ENCODE peak calls at places on chromosome 16, in five cellular contexts. E is IMR-90, I is neuronal stem cell, R is H9, Z is H1. O is an unnamed sample.

GRCh38 chr16:23504076-23504452 is 6.2 kb downstream of the GGA2 start:
- DNase-seq in R (no peak), Z (no peak), E (peak; percentile 16), I (no peak), O (no peak)

GRCh38 chr16:1809281-1809801 is 15.8 kb upstream of the IGFALS start:
- DNase-seq in Z (no peak), E (no peak), R (peak; percentile 90), I (no peak), O (no peak)

GRCh38 chr16:72013389-72013788 is 4.8 kb downstream of the DHODH start:
- DNase-seq in I (no peak), Z (no peak), E (peak; percentile 5), R (no peak), O (no peak)

GRCh38 chr16:21703156-21703555 is 39.4 kb downstream of the OTOA start:
- DNase-seq in Z (no peak), E (no peak), R (no peak), I (no peak), O (no peak)

GRCh38 chr16:71273384-71273783 is 15.8 kb downstream of the CMTR2 start:
- DNase-seq in I (no peak), Z (no peak), E (no peak), R (no peak), O (no peak)

GRCh38 chr16:50614956-50615727 is 66.0 kb downstream of the SNX20 start:
- DNase-seq in R (no peak), Z (no peak), I (no peak), E (no peak), O (no peak)

GRCh38 chr16:59887856-59888255 is 1153.7 kb upstream of the GOT2 start:
- DNase-seq in I (no peak), E (no peak), Z (no peak), R (no peak), O (no peak)

GRCh38 chr16:10992797-10993196 is 48.4 kb downstream of the CLEC16A start:
- DNase-seq in R (peak; percentile 50), I (no peak), Z (no peak), E (peak; percentile 93), O (peak; percentile 92)

GRCh38 chr16:82609140-82609539 is 17.6 kb upstream of the CDH13 start:
- DNase-seq in Z (no peak), R (no peak), E (no peak), I (no peak), O (no peak)

GRCh38 chr16:67021321-67021720 is 7.6 kb upstream of the CBFB start:
- DNase-seq in I (no peak), E (no peak), Z (no peak), R (no peak), O (no peak)

GRCh38 chr16:59021751-59022150 is 287.6 kb upstream of the GOT2 start:
- DNase-seq in I (no peak), Z (no peak), E (peak; percentile 32), R (no peak), O (peak; percentile 7)

GRCh38 chr16:51146256-51146924 is 4.7 kb downstream of the SALL1 start:
- DNase-seq in I (no peak), R (no peak), E (peak; percentile 75), Z (peak; percentile 33), O (peak; percentile 85)

GRCh38 chr16:57762365-57763289 is 27.1 kb downstream of the KATNB1 start:
- DNase-seq in I (no peak), R (no peak), Z (no peak), E (no peak), O (no peak)

GRCh38 chr16:89288966-89289365 is 71.5 kb downstream of the ZNF778 start:
- DNase-seq in R (no peak), I (no peak), E (no peak), Z (no peak), O (no peak)

GRCh38 chr16:89179656-89180315 is 8.2 kb downstream of the CDH15 start:
- DNase-seq in E (no peak), I (no peak), Z (peak; percentile 41), R (no peak), O (no peak)

GRCh38 chr16:1964046-1964505 is 550 bp downstream of the RPS2 start:
- DNase-seq in I (no peak), Z (no peak), R (no peak), E (no peak), O (peak; percentile 57)

GRCh38 chr16:89493776-89494175 is 3.4 kb upstream of the ANKRD11 start:
- DNase-seq in R (no peak), Z (no peak), E (no peak), I (no peak), O (no peak)

GRCh38 chr16:88454315-88455057 is 1.4 kb downstream of the ZFPM1 start:
- DNase-seq in E (no peak), I (no peak), R (no peak), Z (peak; percentile 61), O (no peak)

GRCh38 chr16:68235882-68236803 is at the start of gene ESRP2:
- DNase-seq in I (no peak), R (peak; percentile 89), E (no peak), Z (peak; percentile 89), O (no peak)

GRCh38 chr16:50478021-50478772 is 70.0 kb upstream of the NKD1 start:
- DNase-seq in E (no peak), R (no peak), I (no peak), Z (no peak), O (no peak)

GRCh38 chr16:89011909-89012621 is 35.1 kb upstream of the CBFA2T3 start:
- DNase-seq in I (no peak), R (no peak), E (no peak), Z (no peak), O (no peak)

GRCh38 chr16:47035436-47035835 is 62.0 kb upstream of the DNAJA2 start:
- DNase-seq in E (no peak), I (no peak), Z (no peak), R (no peak), O (no peak)

GRCh38 chr16:23045025-23045424 is 104.2 kb downstream of the USP31 start:
- DNase-seq in Z (no peak), I (no peak), R (no peak), E (no peak), O (no peak)

DNA sequence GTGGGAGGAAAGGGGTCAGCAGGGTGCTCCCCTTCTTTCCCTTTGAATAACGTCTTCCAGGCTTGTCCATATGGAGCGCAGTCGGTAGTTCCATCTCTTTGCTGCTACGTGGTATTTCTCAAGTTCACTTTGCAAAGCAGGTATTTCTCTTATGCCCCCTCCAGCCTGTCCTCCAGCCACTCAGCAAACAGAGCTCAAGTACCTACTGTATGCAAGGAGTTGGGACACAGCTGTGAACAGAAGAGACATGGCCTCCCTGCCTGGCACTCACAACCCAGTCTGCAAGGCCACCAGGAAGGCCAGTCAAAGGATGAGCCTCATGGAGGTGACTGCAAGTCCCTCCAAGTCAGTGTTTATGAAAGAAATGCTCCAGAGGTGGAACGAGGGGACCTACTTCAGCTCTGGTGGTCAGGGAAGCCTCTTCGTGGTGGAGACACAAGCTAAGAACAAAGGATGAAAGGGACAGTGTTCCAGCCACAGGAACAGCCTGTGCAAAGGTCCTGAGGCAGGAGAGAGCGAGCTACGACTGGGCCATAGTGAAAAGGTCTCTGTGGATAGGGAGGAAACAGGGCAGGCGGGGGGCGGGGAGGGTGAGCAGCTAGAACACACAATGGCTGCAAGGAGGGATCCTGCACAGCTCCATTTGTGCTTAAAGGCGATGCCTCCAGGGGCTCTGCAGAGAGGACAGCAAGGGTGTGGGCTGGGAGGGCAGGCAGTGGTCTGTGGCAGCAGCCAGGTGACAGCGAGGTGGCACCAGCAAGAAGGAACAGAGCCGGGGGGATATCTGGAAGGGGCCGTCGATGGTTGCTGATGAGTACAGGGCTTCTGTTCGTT is 32.6 kb downstream of the PPL start:
- DNase-seq in Z (no peak), I (no peak), E (no peak), R (no peak), O (no peak)
- H2BK15ac ChIP-seq in Z (no peak overlapping the region), I (no peak overlapping the region), E (no peak overlapping the region), R (no peak overlapping the region), O (no peak overlapping the region)

GRCh38 chr16:20002936-20003335 is 70.8 kb downstream of the GPR139 start:
- DNase-seq in E (no peak), I (no peak), Z (no peak), R (no peak), O (no peak)

GRCh38 chr16:20001856-20002707 is 71.6 kb downstream of the GPR139 start:
- DNase-seq in R (no peak), E (no peak), Z (no peak), I (no peak), O (no peak)

GRCh38 chr16:20004931-20005330 is 68.8 kb downstream of the GPR139 start:
- DNase-seq in I (no peak), Z (no peak), R (peak; percentile 50), E (no peak), O (no peak)
- H3K14ac ChIP-seq in I (no peak overlapping the region), Z (no peak overlapping the region), R (no peak overlapping the region), E (no peak overlapping the region), O (no peak overlapping the region)

GRCh38 chr16:30355144-30355953 is at the start of gene CD2BP2:
- DNase-seq in Z (peak; percentile 92), E (peak; percentile 100), R (peak; percentile 98), I (peak; percentile 99), O (peak; percentile 100)

GRCh38 chr16:30357085-30357714 is 2.1 kb upstream of the CD2BP2 start:
- DNase-seq in Z (no peak), R (no peak), E (peak; percentile 20), I (no peak), O (no peak)

GRCh38 chr16:30355954-30356308 is 823 bp upstream of the CD2BP2 start:
- DNase-seq in R (no peak), I (no peak), Z (no peak), E (no peak), O (no peak)

GRCh38 chr16:30357715-30358576 is 2.8 kb upstream of the CD2BP2 start:
- DNase-seq in E (no peak), R (no peak), I (no peak), Z (no peak), O (no peak)

GRCh38 chr16:30356401-30357084 is 1.4 kb upstream of the CD2BP2 start:
- DNase-seq in I (no peak), E (no peak), Z (no peak), R (no peak), O (no peak)
- H3K4me1 ChIP-seq in I (peaks cover 8% of the 10 kb centered on the region), E (peaks cover 7% of the 10 kb centered on the region), Z (peaks cover 12% of the 10 kb centered on the region), R (no peaks in the 10 kb centered on the region), O (peaks cover 38% of the 10 kb centered on the region)

GRCh38 chr16:13342675-13343074 is 441.3 kb downstream of the SHISA9 start:
- DNase-seq in Z (no peak), E (no peak), R (no peak), I (no peak), O (no peak)

GRCh38 chr16:13348416-13348815 is 447.0 kb downstream of the SHISA9 start:
- DNase-seq in I (no peak), Z (no peak), E (no peak), R (no peak), O (no peak)

GRCh38 chr16:13338044-13338443 is 436.6 kb downstream of the SHISA9 start:
- DNase-seq in R (no peak), E (no peak), I (no peak), Z (no peak), O (no peak)

GRCh38 chr16:13343981-13344380 is 442.6 kb downstream of the SHISA9 start:
- DNase-seq in Z (no peak), I (no peak), R (no peak), E (no peak), O (no peak)
- H2BK15ac ChIP-seq in Z (no peak overlapping the region), I (no peak overlapping the region), R (no peak overlapping the region), E (no peak overlapping the region), O (no peak overlapping the region)

DNA sequence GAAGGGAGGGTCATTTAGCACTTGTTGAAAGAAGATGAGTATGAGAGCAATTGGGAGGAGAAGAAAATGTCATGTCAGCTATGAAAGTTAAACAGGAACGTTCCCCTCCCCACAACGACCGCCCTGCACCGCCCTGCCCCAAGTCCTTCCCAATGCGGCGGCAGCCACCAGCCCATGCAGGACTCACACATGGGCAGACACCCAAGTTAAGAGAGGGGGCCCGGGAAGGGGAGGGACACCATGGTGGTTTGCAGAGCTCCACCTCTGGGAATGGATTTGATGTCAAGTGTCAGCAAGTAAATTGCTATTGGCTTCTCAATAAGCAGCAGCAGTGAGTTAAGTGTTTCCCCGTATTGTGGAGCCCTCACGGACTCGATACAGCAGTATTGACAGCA is 22.8 kb downstream of the ZFHX3 start:
- DNase-seq in I (no peak), R (no peak), E (no peak), Z (no peak), O (no peak)
- H3K14ac ChIP-seq in I (no peak overlapping the region), R (no peak overlapping the region), E (no peak overlapping the region), Z (no peak overlapping the region), O (no peak overlapping the region)